ENCODE peak calls at places on chromosomes 7 and 10, in eight cellular contexts. One of them, this sample, is unnamed.

GRCh38 chr7:17474724-17475344 is 176.4 kb downstream of the AHR start:
- DNase-seq in KBM-7: no peak
- DNase-seq in stomach: no peak
- DNase-seq in astrocyte of the spinal cord: no peak
- DNase-seq in fibroblast of mammary gland: no peak
- DNase-seq in mucosa of descending colon: no peak
- DNase-seq in H9: peak
- DNase-seq in stimulated activated CD8-positive, alpha-beta memory T cell treated with anti-CD3 and anti-CD28 coated beads, Interleukin-2, amount 100 ng/mL, for 48 hours: no peak
- DNase-seq in this sample: no peak

GRCh38 chr7:106057962-106058901 is 53.9 kb downstream of the SYPL1 start:
- DNase-seq in KBM-7: no peak
- DNase-seq in stomach: peak
- DNase-seq in astrocyte of the spinal cord: no peak
- DNase-seq in fibroblast of mammary gland: no peak
- DNase-seq in mucosa of descending colon: peak
- DNase-seq in H9: no peak
- DNase-seq in stimulated activated CD8-positive, alpha-beta memory T cell treated with anti-CD3 and anti-CD28 coated beads, Interleukin-2, amount 100 ng/mL, for 48 hours: no peak
- DNase-seq in this sample: peak

GRCh38 chr7:138226001-138226476 is 149.8 kb downstream of the AKR1D1 start:
- DNase-seq in KBM-7: peak
- DNase-seq in stomach: no peak
- DNase-seq in astrocyte of the spinal cord: peak
- DNase-seq in fibroblast of mammary gland: no peak
- DNase-seq in mucosa of descending colon: no peak
- DNase-seq in H9: no peak
- DNase-seq in stimulated activated CD8-positive, alpha-beta memory T cell treated with anti-CD3 and anti-CD28 coated beads, Interleukin-2, amount 100 ng/mL, for 48 hours: no peak
- DNase-seq in this sample: no peak

GRCh38 chr7:21893401-21893800 is 52.3 kb downstream of the CDCA7L start:
- DNase-seq in KBM-7: no peak
- DNase-seq in stomach: no peak
- DNase-seq in astrocyte of the spinal cord: no peak
- DNase-seq in fibroblast of mammary gland: no peak
- DNase-seq in mucosa of descending colon: no peak
- DNase-seq in H9: no peak
- DNase-seq in stimulated activated CD8-positive, alpha-beta memory T cell treated with anti-CD3 and anti-CD28 coated beads, Interleukin-2, amount 100 ng/mL, for 48 hours: no peak
- DNase-seq in this sample: no peak

GRCh38 chr7:105816954-105817615 is 59.3 kb downstream of the ATXN7L1 start:
- DNase-seq in KBM-7: no peak
- DNase-seq in stomach: no peak
- DNase-seq in astrocyte of the spinal cord: no peak
- DNase-seq in fibroblast of mammary gland: no peak
- DNase-seq in mucosa of descending colon: no peak
- DNase-seq in H9: no peak
- DNase-seq in stimulated activated CD8-positive, alpha-beta memory T cell treated with anti-CD3 and anti-CD28 coated beads, Interleukin-2, amount 100 ng/mL, for 48 hours: no peak
- DNase-seq in this sample: no peak

GRCh38 chr10:131647789-131648188 is 253.0 kb upstream of the PPP2R2D start:
- DNase-seq in KBM-7: no peak
- DNase-seq in stomach: no peak
- DNase-seq in astrocyte of the spinal cord: no peak
- DNase-seq in fibroblast of mammary gland: no peak
- DNase-seq in mucosa of descending colon: no peak
- DNase-seq in H9: no peak
- DNase-seq in stimulated activated CD8-positive, alpha-beta memory T cell treated with anti-CD3 and anti-CD28 coated beads, Interleukin-2, amount 100 ng/mL, for 48 hours: no peak
- DNase-seq in this sample: no peak

GRCh38 chr7:20351901-20352300 is 21.2 kb downstream of the ITGB8 start:
- DNase-seq in KBM-7: no peak
- DNase-seq in stomach: no peak
- DNase-seq in astrocyte of the spinal cord: peak
- DNase-seq in fibroblast of mammary gland: peak
- DNase-seq in mucosa of descending colon: no peak
- DNase-seq in H9: no peak
- DNase-seq in stimulated activated CD8-positive, alpha-beta memory T cell treated with anti-CD3 and anti-CD28 coated beads, Interleukin-2, amount 100 ng/mL, for 48 hours: no peak
- DNase-seq in this sample: peak

GRCh38 chr10:72056932-72057751 is 31.2 kb downstream of the SPOCK2 start:
- DNase-seq in KBM-7: no peak
- DNase-seq in stomach: peak
- DNase-seq in astrocyte of the spinal cord: no peak
- DNase-seq in fibroblast of mammary gland: no peak
- DNase-seq in mucosa of descending colon: no peak
- DNase-seq in H9: no peak
- DNase-seq in stimulated activated CD8-positive, alpha-beta memory T cell treated with anti-CD3 and anti-CD28 coated beads, Interleukin-2, amount 100 ng/mL, for 48 hours: no peak
- DNase-seq in this sample: no peak

GRCh38 chr10:4431114-4431862 is 394.7 kb upstream of the AKR1E2 start:
- DNase-seq in KBM-7: no peak
- DNase-seq in stomach: no peak
- DNase-seq in astrocyte of the spinal cord: peak
- DNase-seq in fibroblast of mammary gland: peak
- DNase-seq in mucosa of descending colon: no peak
- DNase-seq in H9: no peak
- DNase-seq in stimulated activated CD8-positive, alpha-beta memory T cell treated with anti-CD3 and anti-CD28 coated beads, Interleukin-2, amount 100 ng/mL, for 48 hours: no peak
- DNase-seq in this sample: no peak

GRCh38 chr10:12435348-12435747 is 86.0 kb downstream of the CAMK1D start:
- DNase-seq in KBM-7: no peak
- DNase-seq in stomach: no peak
- DNase-seq in astrocyte of the spinal cord: no peak
- DNase-seq in fibroblast of mammary gland: no peak
- DNase-seq in mucosa of descending colon: no peak
- DNase-seq in H9: no peak
- DNase-seq in stimulated activated CD8-positive, alpha-beta memory T cell treated with anti-CD3 and anti-CD28 coated beads, Interleukin-2, amount 100 ng/mL, for 48 hours: no peak
- DNase-seq in this sample: no peak

GRCh38 chr10:10685566-10685965 is 332.1 kb upstream of the CELF2 start:
- DNase-seq in KBM-7: no peak
- DNase-seq in stomach: no peak
- DNase-seq in astrocyte of the spinal cord: no peak
- DNase-seq in fibroblast of mammary gland: no peak
- DNase-seq in mucosa of descending colon: no peak
- DNase-seq in H9: no peak
- DNase-seq in stimulated activated CD8-positive, alpha-beta memory T cell treated with anti-CD3 and anti-CD28 coated beads, Interleukin-2, amount 100 ng/mL, for 48 hours: no peak
- DNase-seq in this sample: no peak

GRCh38 chr7:134452419-134452827 is 6.5 kb downstream of the AKR1B1 start:
- DNase-seq in KBM-7: no peak
- DNase-seq in stomach: no peak
- DNase-seq in astrocyte of the spinal cord: no peak
- DNase-seq in fibroblast of mammary gland: no peak
- DNase-seq in mucosa of descending colon: no peak
- DNase-seq in H9: no peak
- DNase-seq in stimulated activated CD8-positive, alpha-beta memory T cell treated with anti-CD3 and anti-CD28 coated beads, Interleukin-2, amount 100 ng/mL, for 48 hours: no peak
- DNase-seq in this sample: no peak

GRCh38 chr10:28331821-28332220 is 29.0 kb upstream of the MPP7 start:
- DNase-seq in KBM-7: no peak
- DNase-seq in stomach: no peak
- DNase-seq in astrocyte of the spinal cord: peak
- DNase-seq in fibroblast of mammary gland: peak
- DNase-seq in mucosa of descending colon: no peak
- DNase-seq in H9: no peak
- DNase-seq in stimulated activated CD8-positive, alpha-beta memory T cell treated with anti-CD3 and anti-CD28 coated beads, Interleukin-2, amount 100 ng/mL, for 48 hours: no peak
- DNase-seq in this sample: no peak

GRCh38 chr10:92103376-92104084 is 180.0 kb downstream of the BTAF1 start:
- DNase-seq in KBM-7: no peak
- DNase-seq in stomach: no peak
- DNase-seq in astrocyte of the spinal cord: peak
- DNase-seq in fibroblast of mammary gland: no peak
- DNase-seq in mucosa of descending colon: no peak
- DNase-seq in H9: no peak
- DNase-seq in stimulated activated CD8-positive, alpha-beta memory T cell treated with anti-CD3 and anti-CD28 coated beads, Interleukin-2, amount 100 ng/mL, for 48 hours: no peak
- DNase-seq in this sample: no peak

GRCh38 chr10:3803295-3803883 is 18.4 kb upstream of the KLF6 start:
- DNase-seq in KBM-7: peak
- DNase-seq in stomach: no peak
- DNase-seq in astrocyte of the spinal cord: no peak
- DNase-seq in fibroblast of mammary gland: peak
- DNase-seq in mucosa of descending colon: no peak
- DNase-seq in H9: no peak
- DNase-seq in stimulated activated CD8-positive, alpha-beta memory T cell treated with anti-CD3 and anti-CD28 coated beads, Interleukin-2, amount 100 ng/mL, for 48 hours: no peak
- DNase-seq in this sample: no peak

GRCh38 chr7:26616235-26616634 is 248.2 kb downstream of the SKAP2 start:
- DNase-seq in KBM-7: no peak
- DNase-seq in stomach: no peak
- DNase-seq in astrocyte of the spinal cord: no peak
- DNase-seq in fibroblast of mammary gland: peak
- DNase-seq in mucosa of descending colon: no peak
- DNase-seq in H9: no peak
- DNase-seq in stimulated activated CD8-positive, alpha-beta memory T cell treated with anti-CD3 and anti-CD28 coated beads, Interleukin-2, amount 100 ng/mL, for 48 hours: no peak
- DNase-seq in this sample: no peak

GRCh38 chr10:50325449-50326188 is 74.3 kb upstream of the ASAH2 start:
- DNase-seq in KBM-7: peak
- DNase-seq in stomach: peak
- DNase-seq in astrocyte of the spinal cord: peak
- DNase-seq in fibroblast of mammary gland: peak
- DNase-seq in mucosa of descending colon: peak
- DNase-seq in H9: no peak
- DNase-seq in stimulated activated CD8-positive, alpha-beta memory T cell treated with anti-CD3 and anti-CD28 coated beads, Interleukin-2, amount 100 ng/mL, for 48 hours: no peak
- DNase-seq in this sample: peak

GRCh38 chr7:26489906-26490305 is 198.2 kb downstream of the SNX10 start:
- DNase-seq in KBM-7: no peak
- DNase-seq in stomach: no peak
- DNase-seq in astrocyte of the spinal cord: no peak
- DNase-seq in fibroblast of mammary gland: no peak
- DNase-seq in mucosa of descending colon: no peak
- DNase-seq in H9: no peak
- DNase-seq in stimulated activated CD8-positive, alpha-beta memory T cell treated with anti-CD3 and anti-CD28 coated beads, Interleukin-2, amount 100 ng/mL, for 48 hours: no peak
- DNase-seq in this sample: no peak